ENCODE peak calls at places on chromosome 20, in four cellular contexts. J is H1, U is IMR-90, I is H9. E is an unnamed sample. For H3K4me1, the result is how much of the 10 kb centered on the place peaks cover.

GRCh38 chr20:61964675-61965605 is 100.7 kb downstream of the TAF4 start:
- DNase-seq in I (no peak), U (no peak), J (peak), E (no peak)

GRCh38 chr20:2741463-2741862 is 48.9 kb downstream of the EBF4 start:
- DNase-seq in I (no peak), J (no peak), U (no peak), E (no peak)

GRCh38 chr20:42549496-42549895 is 640.2 kb downstream of the PTPRT start:
- DNase-seq in J (no peak), U (no peak), I (no peak), E (no peak)

GRCh38 chr20:10927011-10927583 is 253.3 kb upstream of the JAG1 start:
- DNase-seq in U (no peak), I (no peak), J (no peak), E (no peak)

GRCh38 chr20:25296094-25297093 is 48.5 kb downstream of the PYGB start:
- DNase-seq in I (no peak), U (peak), J (no peak), E (peak)

GRCh38 chr20:62309947-62310756 is 7.4 kb downstream of the ADRM1 start:
- DNase-seq in J (no peak), U (no peak), I (no peak), E (no peak)

GRCh38 chr20:6699931-6700562 is 67.4 kb upstream of the BMP2 start:
- DNase-seq in I (no peak), J (no peak), U (no peak), E (no peak)

GRCh38 chr20:34070079-34070439 is 42.0 kb downstream of the EIF2S2 start:
- DNase-seq in U (no peak), I (no peak), J (no peak), E (no peak)

GRCh38 chr20:14657231-14657630 is 319.8 kb upstream of the FLRT3 start:
- DNase-seq in J (no peak), I (no peak), U (no peak), E (no peak)

GRCh38 chr20:43913291-43914025 is 1.2 kb upstream of the TOX2 start:
- DNase-seq in I (no peak), J (peak), U (no peak), E (peak)

GRCh38 chr20:9093203-9093962 is 24.5 kb downstream of the PLCB4 start:
- DNase-seq in U (no peak), I (no peak), J (no peak), E (no peak)

GRCh38 chr20:35129647-35130069 is 17.5 kb downstream of the EDEM2 start:
- DNase-seq in J (no peak), I (no peak), U (peak), E (no peak)

GRCh38 chr20:6665621-6666345 is 101.7 kb upstream of the BMP2 start:
- DNase-seq in I (no peak), J (no peak), U (no peak), E (peak)

GRCh38 chr20:675453-676314 is at the start of gene SCRT2:
- DNase-seq in J (peak), U (peak), I (peak), E (peak)

GRCh38 chr20:11989018-11989771 is 71.5 kb downstream of the BTBD3 start:
- DNase-seq in J (no peak), U (no peak), I (no peak), E (no peak)

GRCh38 chr20:36836591-36837329 is 39.2 kb upstream of the TLDC2 start:
- DNase-seq in I (peak), J (peak), U (peak), E (peak)
- H3K4me1 ChIP-seq in I (under half), J (under half), U (under half), E (under half)

GRCh38 chr20:50447102-50447804 is 62.9 kb upstream of the PTPN1 start:
- DNase-seq in U (no peak), J (no peak), I (no peak), E (no peak)

GRCh38 chr20:50445367-50446151 is 64.6 kb upstream of the PTPN1 start:
- DNase-seq in I (no peak), U (no peak), J (no peak), E (peak)

GRCh38 chr20:50446351-50447101 is 63.7 kb upstream of the PTPN1 start:
- DNase-seq in J (no peak), I (no peak), U (no peak), E (no peak)

GRCh38 chr20:50449789-50450492 is 60.2 kb upstream of the PTPN1 start:
- DNase-seq in J (no peak), I (no peak), U (no peak), E (no peak)

GRCh38 chr20:50447817-50448216 is 62.4 kb upstream of the PTPN1 start:
- DNase-seq in U (no peak), J (no peak), I (no peak), E (no peak)
- H3K56ac ChIP-seq in U (no peak), J (no peak), I (no peak), E (peak)

GRCh38 chr20:3803854-3804253 is 7.7 kb downstream of the CDC25B start:
- DNase-seq in U (no peak), J (no peak), I (no peak), E (no peak)
- H3K4me1 ChIP-seq in U (under half), J (under half), I (under half), E (under half)

DNA sequence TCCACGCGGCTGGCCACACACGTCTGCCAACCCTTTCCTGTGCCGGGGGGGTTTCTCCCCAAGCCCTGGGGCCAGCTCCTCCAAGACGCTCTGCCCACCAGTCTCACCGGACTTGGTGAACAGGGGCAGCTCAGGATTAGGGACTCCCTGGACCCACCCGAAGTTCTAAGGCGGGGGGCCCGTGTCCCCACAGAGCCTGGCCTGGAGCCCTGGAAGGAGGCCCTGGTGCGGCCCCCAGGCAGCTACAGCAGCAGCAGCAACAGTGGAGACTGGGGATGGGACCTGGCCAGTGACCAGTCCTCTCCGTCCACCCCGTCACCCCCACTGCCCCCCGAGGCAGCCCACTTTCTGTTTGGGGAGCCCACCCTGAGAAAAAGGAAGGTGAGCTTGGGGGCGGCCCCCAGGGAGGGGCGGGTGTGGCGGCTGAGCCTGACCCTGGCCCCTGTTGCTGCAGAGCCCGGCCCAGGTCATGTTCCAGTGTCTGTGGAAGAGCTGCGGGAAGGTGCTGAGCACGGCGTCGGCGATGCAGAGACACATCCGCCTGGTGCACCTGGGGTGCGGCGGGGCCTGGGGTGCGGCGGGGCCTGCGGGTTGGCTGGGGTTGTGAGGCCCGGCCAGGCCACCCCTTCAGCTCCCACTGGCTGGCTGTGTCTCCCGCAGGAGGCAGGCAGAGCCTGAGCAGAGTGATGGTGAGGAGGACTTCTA is 2.3 kb downstream of the SLC2A4RG start:
- DNase-seq in U (no peak), J (peak), I (no peak), E (no peak)
- H3K56ac ChIP-seq in U (no peak), J (no peak), I (no peak), E (peak)

GRCh38 chr20:32365560-32365959 is 7.4 kb downstream of the ASXL1 start:
- DNase-seq in I (no peak), U (no peak), J (no peak), E (no peak)

GRCh38 chr20:32366380-32366779 is 8.2 kb downstream of the ASXL1 start:
- DNase-seq in U (no peak), J (no peak), I (no peak), E (no peak)

GRCh38 chr20:32370897-32371296 is 12.8 kb downstream of the ASXL1 start:
- DNase-seq in I (no peak), U (no peak), J (no peak), E (no peak)

GRCh38 chr20:32368323-32368722 is 10.2 kb downstream of the ASXL1 start:
- DNase-seq in I (no peak), J (no peak), U (no peak), E (no peak)

GRCh38 chr20:32368930-32369329 is 10.8 kb downstream of the ASXL1 start:
- DNase-seq in J (no peak), U (peak), I (no peak), E (peak)
- H3K4me1 ChIP-seq in J (under half), U (under half), I (under half), E (under half)

DNA sequence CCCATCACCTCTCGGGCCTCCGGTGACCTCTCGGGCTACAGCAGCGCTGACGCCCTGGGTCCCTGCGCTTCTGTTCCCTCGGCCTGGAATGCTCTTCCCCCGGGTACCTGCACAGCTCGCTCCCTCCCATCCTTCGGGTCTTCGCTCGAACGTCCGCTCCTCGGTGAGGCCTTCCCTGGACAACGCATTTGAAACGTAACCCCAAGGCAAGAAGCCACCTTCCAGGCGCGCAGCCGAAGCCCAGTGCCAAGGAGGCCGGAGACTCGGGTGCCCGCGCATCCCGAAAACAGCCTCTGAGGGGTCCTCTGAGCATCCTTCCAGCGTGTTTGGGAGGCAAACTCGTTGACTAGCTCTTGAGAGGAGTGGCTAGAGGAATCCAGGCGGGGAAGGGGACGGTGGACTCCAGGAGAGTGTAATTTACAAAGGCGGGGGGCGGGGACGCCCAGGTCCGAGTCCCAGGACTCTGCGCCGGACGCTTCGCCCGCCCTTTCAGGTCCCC is 87.0 kb downstream of the ZFP64 start:
- DNase-seq in I (peak), J (peak), U (peak), E (peak)
- H3K56ac ChIP-seq in I (no peak), J (no peak), U (no peak), E (peak)

E was measured in mesendoderm.